ENCODE peak calls at places on chromosomes 1 and 21, in five cellular contexts. E is C1 segment of cervical spinal cord, Z is left ventricle myocardium inferior, Q is iPS DF 6.9, Y is fibroblast of pulmonary artery. L is an unnamed sample.

GRCh38 chr1:22628698-22629444 is 7.6 kb upstream of the C1QA start:
- DNase-seq in Z (no peak), Y (no peak), Q (no peak), E (no peak), L (no peak)

GRCh38 chr1:169133801-169134558 is 27.5 kb downstream of the ATP1B1 start:
- DNase-seq in E (no peak), Y (peak; percentile 44), Z (no peak), Q (no peak), L (no peak)

GRCh38 chr1:40143891-40144575 is 17.2 kb upstream of the RLF start:
- DNase-seq in Z (no peak), Q (peak; percentile 75), Y (peak; percentile 79), E (peak; percentile 7), L (no peak)

GRCh38 chr1:19003371-19004290 is 47.2 kb upstream of the IFFO2 start:
- DNase-seq in E (no peak), Y (peak; percentile 83), Q (no peak), Z (no peak), L (no peak)

GRCh38 chr1:206498685-206499084 is 8.6 kb upstream of the RASSF5 start:
- DNase-seq in Q (no peak), Y (no peak), Z (no peak), E (no peak), L (peak; percentile 12)

GRCh38 chr1:152185544-152186391 is 26.7 kb upstream of the RPTN start:
- DNase-seq in Q (no peak), Y (peak; percentile 77), Z (no peak), E (no peak), L (no peak)

GRCh38 chr1:118346940-118347339 is 161.9 kb upstream of the SPAG17 start:
- DNase-seq in Q (no peak), Y (no peak), Z (no peak), E (no peak), L (no peak)

GRCh38 chr1:24289937-24290595 is 29.1 kb upstream of the GRHL3 start:
- DNase-seq in E (peak; percentile 90), Y (peak; percentile 95), Z (peak; percentile 89), Q (no peak), L (peak; percentile 85)

GRCh38 chr1:23911924-23912323 is 1.2 kb downstream of the CNR2 start:
- DNase-seq in E (no peak), Q (no peak), Y (no peak), Z (no peak), L (no peak)

GRCh38 chr1:51877434-51878306 is 857 bp downstream of the NRDC start:
- DNase-seq in E (no peak), Z (no peak), Y (peak; percentile 44), Q (no peak), L (no peak)

GRCh38 chr1:19436716-19437476 is 48.4 kb downstream of the CAPZB start:
- DNase-seq in Y (peak; percentile 88), Z (peak; percentile 79), Q (no peak), E (peak; percentile 35), L (no peak)

GRCh38 chr1:46408356-46409062 is 14.4 kb downstream of the FAAH start:
- DNase-seq in Y (no peak), Z (no peak), Q (no peak), E (no peak), L (peak; percentile 40)

GRCh38 chr1:161962094-161962887 is 61.4 kb downstream of the OLFML2B start:
- DNase-seq in E (no peak), Y (peak; percentile 83), Q (no peak), Z (no peak), L (no peak)

GRCh38 chr1:56644941-56645662 is at the start of gene PRKAA2:
- DNase-seq in Q (no peak), Z (peak; percentile 53), E (peak; percentile 64), Y (no peak), L (peak; percentile 83)

GRCh38 chr1:33346921-33347649 is 26.2 kb upstream of the A3GALT2 start:
- DNase-seq in E (no peak), Z (no peak), Y (peak; percentile 93), Q (no peak), L (no peak)

GRCh38 chr21:26844258-26845065 is 747 bp downstream of the ADAMTS1 start:
- DNase-seq in Y (peak; percentile 53), Q (no peak), Z (peak; percentile 68), E (peak; percentile 72), L (peak; percentile 77)

GRCh38 chr21:42522771-42523170 is 9.1 kb downstream of the SLC37A1 start:
- DNase-seq in Y (no peak), E (no peak), Z (no peak), Q (no peak), L (no peak)

GRCh38 chr1:227943354-227943753 is 4.4 kb downstream of the WNT9A start:
- DNase-seq in E (no peak), Y (no peak), Q (no peak), Z (no peak), L (peak; percentile 33)